ENCODE peak calls at places on chromosomes 4 and X, in nine cellular contexts. W, C, I, H, F, P, S, U and N are unnamed samples.

GRCh38 chrX:139112432-139112831 is 400.9 kb upstream of the FGF13 start:
- DNase-seq in W (no peak), C (no peak), I (no peak), H (peak; percentile 43), F (peak; percentile 11), P (no peak), S (no peak), U (no peak), N (no peak)

GRCh38 chr4:65561164-65561563 is 109.1 kb downstream of the EPHA5 start:
- DNase-seq in W (no peak), C (no peak), I (no peak), H (no peak), F (no peak), P (no peak), S (no peak), U (no peak), N (no peak)

GRCh38 chr4:156547439-156547838 is 424.2 kb downstream of the PDGFC start:
- DNase-seq in W (no peak), C (no peak), I (no peak), H (peak; percentile 95), F (peak; percentile 82), P (no peak), S (peak; percentile 87), U (no peak), N (no peak)

GRCh38 chr4:113759696-113760093 is 1.8 kb downstream of the CAMK2D start:
- DNase-seq in W (no peak), C (no peak), I (no peak), H (peak; percentile 33), F (no peak), P (no peak), S (no peak), U (no peak), N (no peak)

GRCh38 chr4:185716008-185716976 is 95.7 kb downstream of the SORBS2 start:
- DNase-seq in W (peak; percentile 95), C (no peak), I (no peak), H (no peak), F (no peak), P (no peak), S (no peak), U (no peak), N (peak; percentile 29)

GRCh38 chr4:8763966-8764901 is 107.4 kb downstream of the HMX1 start:
- DNase-seq in W (no peak), C (no peak), I (no peak), H (no peak), F (no peak), P (no peak), S (no peak), U (no peak), N (no peak)

GRCh38 chrX:23062359-23062758 is 62.6 kb downstream of the DDX53 start:
- DNase-seq in W (no peak), C (no peak), I (no peak), H (no peak), F (no peak), P (no peak), S (no peak), U (no peak), N (no peak)

GRCh38 chr4:168605411-168605810 is 108.6 kb downstream of the PALLD start:
- DNase-seq in W (no peak), C (no peak), I (no peak), H (peak; percentile 66), F (peak; percentile 60), P (peak; percentile 24), S (peak; percentile 61), U (no peak), N (no peak)

GRCh38 chrX:77436271-77436670 is 10.9 kb upstream of the FGF16 start:
- DNase-seq in W (no peak), C (no peak), I (no peak), H (no peak), F (no peak), P (no peak), S (no peak), U (no peak), N (no peak)

GRCh38 chrX:100410901-100411801 is 1.1 kb upstream of the PCDH19 start:
- DNase-seq in W (no peak), C (no peak), I (no peak), H (no peak), F (no peak), P (peak; percentile 12), S (no peak), U (no peak), N (no peak)

GRCh38 chrX:14083783-14084182 is 54.1 kb upstream of the GEMIN8 start:
- DNase-seq in W (no peak), C (no peak), I (no peak), H (no peak), F (no peak), P (no peak), S (no peak), U (no peak), N (no peak)

GRCh38 chr4:166625018-166625637 is 609.2 kb downstream of the SPOCK3 start:
- DNase-seq in W (no peak), C (no peak), I (no peak), H (no peak), F (no peak), P (no peak), S (no peak), U (no peak), N (no peak)

GRCh38 chr4:134160211-134160610 is 41.4 kb downstream of the PABPC4L start:
- DNase-seq in W (no peak), C (no peak), I (no peak), H (no peak), F (no peak), P (no peak), S (no peak), U (no peak), N (no peak)

GRCh38 chr4:52841707-52842456 is 20.2 kb upstream of the RASL11B start:
- DNase-seq in W (no peak), C (no peak), I (no peak), H (peak; percentile 33), F (peak; percentile 48), P (no peak), S (peak; percentile 71), U (no peak), N (no peak)

GRCh38 chr4:113952452-113953029 is 26.9 kb downstream of the ARSJ start:
- DNase-seq in W (peak; percentile 28), C (no peak), I (no peak), H (peak; percentile 69), F (peak; percentile 62), P (no peak), S (peak; percentile 69), U (peak; percentile 55), N (no peak)

GRCh38 chr4:7055111-7055989 is 12.2 kb downstream of the TADA2B start:
- DNase-seq in W (no peak), C (no peak), I (no peak), H (peak; percentile 19), F (no peak), P (no peak), S (no peak), U (no peak), N (no peak)

GRCh38 chrX:12360389-12360788 is 222.1 kb downstream of the FRMPD4 start:
- DNase-seq in W (no peak), C (no peak), I (no peak), H (peak; percentile 63), F (peak; percentile 39), P (no peak), S (peak; percentile 44), U (no peak), N (no peak)

GRCh38 chrX:132590350-132591026 is 101.7 kb upstream of the MBNL3 start:
- DNase-seq in W (no peak), C (no peak), I (no peak), H (no peak), F (no peak), P (no peak), S (no peak), U (no peak), N (no peak)

GRCh38 chr4:7814451-7814850 is 125.2 kb downstream of the AFAP1 start:
- DNase-seq in W (no peak), C (no peak), I (no peak), H (no peak), F (no peak), P (no peak), S (no peak), U (no peak), N (no peak)

GRCh38 chr4:143352052-143352451 is 15.4 kb downstream of the GAB1 start:
- DNase-seq in W (peak; percentile 58), C (no peak), I (no peak), H (no peak), F (peak; percentile 34), P (no peak), S (peak; percentile 24), U (peak; percentile 41), N (no peak)

GRCh38 chr4:135777386-135777785 is 1575.8 kb upstream of the PABPC4L start:
- DNase-seq in W (no peak), C (no peak), I (no peak), H (peak; percentile 12), F (no peak), P (no peak), S (no peak), U (no peak), N (no peak)

GRCh38 chrX:41922125-41922521 is 1.2 kb downstream of the CASK start:
- DNase-seq in W (peak; percentile 21), C (no peak), I (no peak), H (peak; percentile 14), F (peak; percentile 23), P (no peak), S (peak; percentile 31), U (no peak), N (no peak)